ENCODE peak calls at places on chromosomes 12 and 14, in five cellular contexts. One of them, this sample, is unnamed.

GRCh38 chr14:52003324-52003723 is 14.0 kb downstream of the RTRAF start:
- ATAC-seq in HepG2: no peak
- ATAC-seq in upper lobe of left lung: no peak
- ATAC-seq in GM23338: no peak
- ATAC-seq in GM12878: no peak
- ATAC-seq in this sample: peak; percentile 79

GRCh38 chr12:31866523-31866922 is 92.7 kb upstream of the RESF1 start:
- ATAC-seq in GM12878: no peak
- ATAC-seq in upper lobe of left lung: no peak
- ATAC-seq in HepG2: no peak
- ATAC-seq in GM23338: no peak
- ATAC-seq in this sample: no peak

GRCh38 chr14:99461411-99461810 is 19.2 kb downstream of the SETD3 start:
- ATAC-seq in HepG2: no peak
- ATAC-seq in GM23338: no peak
- ATAC-seq in GM12878: no peak
- ATAC-seq in upper lobe of left lung: no peak
- ATAC-seq in this sample: no peak

GRCh38 chr12:14111230-14111865 is 129.9 kb upstream of the GRIN2B start:
- ATAC-seq in upper lobe of left lung: no peak
- ATAC-seq in GM23338: peak; percentile 99
- ATAC-seq in HepG2: peak; percentile 86
- ATAC-seq in GM12878: peak; percentile 99
- ATAC-seq in this sample: no peak

GRCh38 chr12:81570234-81570633 is 188.9 kb downstream of the PPFIA2 start:
- ATAC-seq in GM23338: no peak
- ATAC-seq in upper lobe of left lung: no peak
- ATAC-seq in GM12878: no peak
- ATAC-seq in HepG2: no peak
- ATAC-seq in this sample: no peak

GRCh38 chr12:76790564-76791552 is 26.9 kb downstream of the ZDHHC17 start:
- ATAC-seq in HepG2: no peak
- ATAC-seq in GM23338: no peak
- ATAC-seq in GM12878: peak; percentile 62
- ATAC-seq in upper lobe of left lung: no peak
- ATAC-seq in this sample: no peak

GRCh38 chr12:15164997-15165659 is 56.1 kb downstream of the RERG start:
- ATAC-seq in HepG2: no peak
- ATAC-seq in GM12878: no peak
- ATAC-seq in GM23338: no peak
- ATAC-seq in upper lobe of left lung: no peak
- ATAC-seq in this sample: peak; percentile 79

GRCh38 chr12:105706321-105706972 is 376.0 kb downstream of the C12orf75 start:
- ATAC-seq in upper lobe of left lung: no peak
- ATAC-seq in GM23338: peak; percentile 40
- ATAC-seq in HepG2: no peak
- ATAC-seq in GM12878: no peak
- ATAC-seq in this sample: no peak

GRCh38 chr12:123941485-123942276 is 30.9 kb downstream of the CCDC92 start:
- ATAC-seq in GM12878: no peak
- ATAC-seq in HepG2: no peak
- ATAC-seq in upper lobe of left lung: no peak
- ATAC-seq in GM23338: no peak
- ATAC-seq in this sample: no peak

GRCh38 chr12:108234155-108234554 is 105.0 kb downstream of the CMKLR1 start:
- ATAC-seq in upper lobe of left lung: no peak
- ATAC-seq in GM23338: no peak
- ATAC-seq in HepG2: no peak
- ATAC-seq in GM12878: peak; percentile 78
- ATAC-seq in this sample: no peak

GRCh38 chr12:95173392-95174251 is 43.6 kb downstream of the FGD6 start:
- ATAC-seq in GM12878: no peak
- ATAC-seq in GM23338: no peak
- ATAC-seq in HepG2: no peak
- ATAC-seq in upper lobe of left lung: peak; percentile 62
- ATAC-seq in this sample: peak; percentile 88

GRCh38 chr12:46342562-46343033 is 30.0 kb downstream of the SLC38A2 start:
- ATAC-seq in GM12878: peak; percentile 98
- ATAC-seq in HepG2: peak; percentile 99
- ATAC-seq in upper lobe of left lung: peak; percentile 75
- ATAC-seq in GM23338: peak; percentile 97
- ATAC-seq in this sample: no peak

GRCh38 chr12:50234347-50234746 is 49.0 kb downstream of the LIMA1 start:
- ATAC-seq in GM12878: peak; percentile 76
- ATAC-seq in upper lobe of left lung: no peak
- ATAC-seq in HepG2: no peak
- ATAC-seq in GM23338: peak; percentile 72
- ATAC-seq in this sample: no peak

GRCh38 chr12:114762490-114763110 is 78.6 kb upstream of the TBX3 start:
- ATAC-seq in upper lobe of left lung: no peak
- ATAC-seq in GM12878: no peak
- ATAC-seq in GM23338: no peak
- ATAC-seq in HepG2: no peak
- ATAC-seq in this sample: no peak

GRCh38 chr14:69780952-69781351 is 14.0 kb downstream of the SRSF5 start:
- ATAC-seq in GM12878: no peak
- ATAC-seq in upper lobe of left lung: no peak
- ATAC-seq in HepG2: no peak
- ATAC-seq in GM23338: no peak
- ATAC-seq in this sample: no peak

GRCh38 chr12:67241482-67241881 is 27.7 kb upstream of the CAND1 start:
- ATAC-seq in GM23338: no peak
- ATAC-seq in upper lobe of left lung: no peak
- ATAC-seq in GM12878: no peak
- ATAC-seq in HepG2: no peak
- ATAC-seq in this sample: no peak

GRCh38 chr12:26269554-26270284 is 74.3 kb downstream of the SSPN start:
- ATAC-seq in HepG2: no peak
- ATAC-seq in GM23338: no peak
- ATAC-seq in upper lobe of left lung: no peak
- ATAC-seq in GM12878: no peak
- ATAC-seq in this sample: no peak

GRCh38 chr12:96378319-96378718 is 21.9 kb downstream of the CDK17 start:
- ATAC-seq in GM23338: no peak
- ATAC-seq in GM12878: no peak
- ATAC-seq in upper lobe of left lung: no peak
- ATAC-seq in HepG2: no peak
- ATAC-seq in this sample: no peak

GRCh38 chr14:91271639-91272038 is 27.1 kb upstream of the GPR68 start:
- ATAC-seq in upper lobe of left lung: no peak
- ATAC-seq in HepG2: peak; percentile 28
- ATAC-seq in GM23338: peak; percentile 32
- ATAC-seq in GM12878: no peak
- ATAC-seq in this sample: no peak

GRCh38 chr12:42705863-42706262 is 116.3 kb upstream of the PRICKLE1 start:
- ATAC-seq in GM12878: no peak
- ATAC-seq in GM23338: no peak
- ATAC-seq in upper lobe of left lung: peak; percentile 66
- ATAC-seq in HepG2: no peak
- ATAC-seq in this sample: peak; percentile 91

GRCh38 chr12:100576311-100577036 is 3.0 kb downstream of the GAS2L3 start:
- ATAC-seq in GM23338: no peak
- ATAC-seq in upper lobe of left lung: no peak
- ATAC-seq in HepG2: no peak
- ATAC-seq in GM12878: no peak
- ATAC-seq in this sample: no peak

GRCh38 chr12:12616512-12617275 is 5.0 kb downstream of the CREBL2 start:
- ATAC-seq in upper lobe of left lung: no peak
- ATAC-seq in HepG2: no peak
- ATAC-seq in GM23338: no peak
- ATAC-seq in GM12878: no peak
- ATAC-seq in this sample: no peak

GRCh38 chr14:34496679-34497513 is 34.9 kb upstream of the SPTSSA start:
- ATAC-seq in GM12878: no peak
- ATAC-seq in upper lobe of left lung: peak; percentile 78
- ATAC-seq in GM23338: peak; percentile 89
- ATAC-seq in HepG2: peak; percentile 71
- ATAC-seq in this sample: peak; percentile 96

GRCh38 chr14:96136361-96136760 is 68.3 kb upstream of the BDKRB2 start:
- ATAC-seq in GM23338: no peak
- ATAC-seq in HepG2: no peak
- ATAC-seq in upper lobe of left lung: no peak
- ATAC-seq in GM12878: no peak
- ATAC-seq in this sample: no peak

GRCh38 chr12:33634544-33634943 is 194.9 kb upstream of the SYT10 start:
- ATAC-seq in GM12878: peak; percentile 22
- ATAC-seq in HepG2: no peak
- ATAC-seq in GM23338: no peak
- ATAC-seq in upper lobe of left lung: no peak
- ATAC-seq in this sample: no peak

GRCh38 chr12:132117558-132117875 is 26.6 kb downstream of the DDX51 start:
- ATAC-seq in GM23338: peak; percentile 93
- ATAC-seq in HepG2: peak; percentile 45
- ATAC-seq in upper lobe of left lung: no peak
- ATAC-seq in GM12878: no peak
- ATAC-seq in this sample: no peak

GRCh38 chr12:31214626-31215520 is 111.1 kb downstream of the SINHCAF start:
- ATAC-seq in upper lobe of left lung: no peak
- ATAC-seq in HepG2: no peak
- ATAC-seq in GM23338: no peak
- ATAC-seq in GM12878: no peak
- ATAC-seq in this sample: no peak

GRCh38 chr14:75539165-75539561 is 16.9 kb downstream of the BATF start:
- ATAC-seq in GM12878: peak; percentile 3
- ATAC-seq in HepG2: no peak
- ATAC-seq in upper lobe of left lung: no peak
- ATAC-seq in GM23338: no peak
- ATAC-seq in this sample: no peak

GRCh38 chr14:75537071-75537470 is 14.8 kb downstream of the BATF start:
- ATAC-seq in GM12878: no peak
- ATAC-seq in upper lobe of left lung: no peak
- ATAC-seq in GM23338: no peak
- ATAC-seq in HepG2: no peak
- ATAC-seq in this sample: no peak

GRCh38 chr14:75533791-75534190 is 11.5 kb downstream of the BATF start:
- ATAC-seq in GM12878: peak; percentile 33
- ATAC-seq in GM23338: no peak
- ATAC-seq in HepG2: no peak
- ATAC-seq in upper lobe of left lung: no peak
- ATAC-seq in this sample: no peak

GRCh38 chr14:75531660-75532317 is 9.5 kb downstream of the BATF start:
- ATAC-seq in HepG2: no peak
- ATAC-seq in GM12878: no peak
- ATAC-seq in GM23338: no peak
- ATAC-seq in upper lobe of left lung: no peak
- ATAC-seq in this sample: no peak

DNA sequence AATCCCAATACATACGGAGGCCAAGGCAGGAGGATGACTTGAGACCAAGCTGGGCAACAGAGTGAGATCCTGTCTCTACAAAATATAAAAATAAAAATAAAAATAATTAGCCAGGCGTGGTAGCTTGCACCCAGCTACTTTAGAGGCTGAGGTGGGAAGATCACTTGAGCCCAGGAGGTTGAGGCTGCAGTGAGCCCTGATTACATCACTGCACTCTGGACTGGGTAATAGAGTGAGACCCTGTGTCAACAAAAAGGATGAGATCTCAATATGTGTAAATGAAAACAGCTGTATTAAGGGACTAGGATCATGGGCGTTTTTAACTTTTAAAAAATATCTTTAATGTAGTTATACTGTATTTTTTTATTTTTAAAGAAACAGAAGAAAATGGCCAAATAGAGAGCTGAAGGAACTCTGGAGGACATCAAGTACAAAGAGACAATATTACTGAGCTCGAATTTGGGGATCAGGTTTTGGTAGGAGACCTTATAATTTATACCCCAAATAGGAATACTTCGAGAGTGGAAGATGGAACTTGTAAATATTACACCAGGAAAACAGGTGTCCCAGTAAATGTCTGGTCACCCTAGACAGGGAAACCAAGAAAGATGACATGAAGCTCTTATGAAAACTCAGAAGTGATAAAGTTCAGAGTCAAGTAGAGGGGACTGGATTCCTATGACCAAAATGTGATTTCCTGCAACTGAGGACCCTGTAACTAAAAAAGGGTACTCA is 13.1 kb downstream of the BATF start:
- ATAC-seq in HepG2: no peak
- ATAC-seq in upper lobe of left lung: no peak
- ATAC-seq in GM23338: no peak
- ATAC-seq in GM12878: no peak
- ATAC-seq in this sample: no peak
- H3K4me1 ChIP-seq in HepG2: peaks cover 57% of the 10 kb centered on the region
- H3K4me1 ChIP-seq in upper lobe of left lung: peaks cover 4% of the 10 kb centered on the region
- H3K4me1 ChIP-seq in GM23338: no peaks in the 10 kb centered on the region
- H3K4me1 ChIP-seq in GM12878: peaks cover 41% of the 10 kb centered on the region
- H3K4me1 ChIP-seq in this sample: no peaks in the 10 kb centered on the region

DNA sequence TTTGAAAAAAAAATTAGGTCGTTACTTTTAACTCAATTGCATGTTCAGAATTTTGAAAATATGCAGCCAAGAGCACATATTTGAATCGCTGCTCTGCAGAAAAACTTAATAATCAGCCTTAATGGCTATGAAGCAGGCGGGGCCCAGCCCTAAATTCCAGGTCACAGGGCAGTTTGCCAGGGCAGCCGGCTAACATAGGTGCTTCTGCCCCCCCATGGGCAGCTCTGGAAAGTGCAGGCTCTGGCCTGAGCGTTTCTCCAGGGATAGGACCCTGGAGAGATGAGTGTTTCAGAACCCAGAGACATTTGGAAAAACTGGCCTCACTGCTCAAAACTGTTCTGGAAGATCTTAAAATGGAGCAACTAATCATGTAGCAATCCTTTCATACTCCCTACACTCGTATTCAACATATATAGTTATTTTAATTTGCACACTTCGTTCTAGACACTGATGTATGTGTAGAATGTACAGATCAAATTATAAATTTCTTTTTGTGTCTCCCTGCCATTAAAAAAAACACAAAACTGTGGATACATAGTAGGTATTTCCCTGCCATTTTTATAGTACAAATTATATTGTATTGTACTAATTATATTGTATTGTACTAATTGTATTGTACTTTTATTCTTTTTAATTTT is 26.0 kb upstream of the PTGR2 start:
- ATAC-seq in GM12878: peak; percentile 88
- ATAC-seq in HepG2: peak; percentile 92
- ATAC-seq in upper lobe of left lung: peak; percentile 95
- ATAC-seq in GM23338: peak; percentile 100
- ATAC-seq in this sample: peak; percentile 95
- TF ChIP-seq POLR2AphosphoS5 in GM12878: no peak
- TF ChIP-seq POLR2AphosphoS5 in HepG2: no peak
- TF ChIP-seq POLR2AphosphoS5 in upper lobe of left lung: no peak
- TF ChIP-seq POLR2AphosphoS5 in GM23338: no peak
- TF ChIP-seq POLR2AphosphoS5 in this sample: peak; percentile 92

GRCh38 chr14:21734457-21735074 is 60.9 kb upstream of the OR4E1 start:
- ATAC-seq in HepG2: peak; percentile 79
- ATAC-seq in GM23338: peak; percentile 32
- ATAC-seq in GM12878: peak; percentile 64
- ATAC-seq in upper lobe of left lung: no peak
- ATAC-seq in this sample: no peak
- H3K4me3 ChIP-seq in HepG2: no peak overlapping the region
- H3K4me3 ChIP-seq in GM23338: no peak overlapping the region
- H3K4me3 ChIP-seq in GM12878: no peak overlapping the region
- H3K4me3 ChIP-seq in upper lobe of left lung: no peak overlapping the region
- H3K4me3 ChIP-seq in this sample: no peak overlapping the region

GRCh38 chr14:65421201-65421981 is 8.9 kb downstream of the FUT8 start:
- ATAC-seq in GM23338: no peak
- ATAC-seq in GM12878: no peak
- ATAC-seq in upper lobe of left lung: no peak
- ATAC-seq in HepG2: no peak
- ATAC-seq in this sample: no peak
- H3K4me1 ChIP-seq in GM23338: no peaks in the 10 kb centered on the region
- H3K4me1 ChIP-seq in GM12878: peaks cover 3% of the 10 kb centered on the region
- H3K4me1 ChIP-seq in upper lobe of left lung: no peaks in the 10 kb centered on the region
- H3K4me1 ChIP-seq in HepG2: peaks cover under 1% of the 10 kb centered on the region
- H3K4me1 ChIP-seq in this sample: no peaks in the 10 kb centered on the region

This sample was measured in gastroesophageal sphincter.